ENCODE peak calls at places on chromosome 1, in five cellular contexts. W is mammary epithelial cell, Y is PC-9, H is neural progenitor cell, V is endothelial cell of umbilical vein. Q is an unnamed sample.

GRCh38 chr1:39301606-39302005 is 97.1 kb downstream of the MACF1 start:
- DNase-seq in W (no peak), Y (no peak), H (no peak), V (no peak), Q (peak; percentile 51)

GRCh38 chr1:180248731-180249681 is 18.9 kb downstream of the LHX4 start:
- DNase-seq in W (no peak), Y (no peak), H (peak; percentile 72), V (no peak), Q (no peak)

GRCh38 chr1:168373869-168374268 is 93.2 kb downstream of the TBX19 start:
- DNase-seq in W (no peak), Y (no peak), H (no peak), V (no peak), Q (peak; percentile 37)

GRCh38 chr1:105260018-105260417 is 1510.3 kb downstream of the AMY1C start:
- DNase-seq in W (no peak), Y (no peak), H (no peak), V (no peak), Q (no peak)

GRCh38 chr1:186811892-186812291 is 16.9 kb upstream of the PLA2G4A start:
- DNase-seq in W (no peak), Y (no peak), H (no peak), V (no peak), Q (no peak)

GRCh38 chr1:198265073-198265661 is 108.4 kb downstream of the NEK7 start:
- DNase-seq in W (peak; percentile 55), Y (no peak), H (peak; percentile 20), V (peak; percentile 61), Q (no peak)

GRCh38 chr1:215397843-215398242 is 169.3 kb upstream of the KCTD3 start:
- DNase-seq in W (no peak), Y (no peak), H (no peak), V (peak; percentile 20), Q (no peak)

GRCh38 chr1:40404670-40405462 is 31.3 kb downstream of the SMAP2 start:
- DNase-seq in W (peak; percentile 30), Y (peak; percentile 54), H (peak; percentile 46), V (peak; percentile 75), Q (peak; percentile 54)

GRCh38 chr1:166980818-166981217 is 5.5 kb upstream of the ILDR2 start:
- DNase-seq in W (no peak), Y (no peak), H (no peak), V (no peak), Q (no peak)

GRCh38 chr1:916173-917075 is 7.3 kb upstream of the SAMD11 start:
- DNase-seq in W (no peak), Y (no peak), H (no peak), V (no peak), Q (no peak)

GRCh38 chr1:24751833-24752232 is 6.6 kb downstream of the CLIC4 start:
- DNase-seq in W (no peak), Y (no peak), H (no peak), V (no peak), Q (no peak)

GRCh38 chr1:167795810-167796740 is 74.3 kb downstream of the MPZL1 start:
- DNase-seq in W (peak; percentile 71), Y (peak; percentile 97), H (no peak), V (peak; percentile 64), Q (peak; percentile 35)

GRCh38 chr1:186950547-186950946 is 121.8 kb downstream of the PLA2G4A start:
- DNase-seq in W (peak; percentile 86), Y (peak; percentile 64), H (no peak), V (peak; percentile 89), Q (no peak)

GRCh38 chr1:174222166-174222949 is 63.0 kb downstream of the RABGAP1L start:
- DNase-seq in W (peak; percentile 97), Y (peak; percentile 58), H (no peak), V (no peak), Q (peak; percentile 56)

GRCh38 chr1:181490740-181491712 is 7.7 kb downstream of the CACNA1E start:
- DNase-seq in W (no peak), Y (no peak), H (no peak), V (no peak), Q (no peak)

GRCh38 chr1:53738205-53739108 is 507 bp downstream of the GLIS1 start:
- DNase-seq in W (peak; percentile 3), Y (no peak), H (peak; percentile 50), V (peak; percentile 4), Q (peak; percentile 18)
- TF ChIP-seq EZH2 in W (peak; percentile 69), Y (no peak), H (peak; percentile 97), V (peak; percentile 97), Q (peak; percentile 56)

DNA sequence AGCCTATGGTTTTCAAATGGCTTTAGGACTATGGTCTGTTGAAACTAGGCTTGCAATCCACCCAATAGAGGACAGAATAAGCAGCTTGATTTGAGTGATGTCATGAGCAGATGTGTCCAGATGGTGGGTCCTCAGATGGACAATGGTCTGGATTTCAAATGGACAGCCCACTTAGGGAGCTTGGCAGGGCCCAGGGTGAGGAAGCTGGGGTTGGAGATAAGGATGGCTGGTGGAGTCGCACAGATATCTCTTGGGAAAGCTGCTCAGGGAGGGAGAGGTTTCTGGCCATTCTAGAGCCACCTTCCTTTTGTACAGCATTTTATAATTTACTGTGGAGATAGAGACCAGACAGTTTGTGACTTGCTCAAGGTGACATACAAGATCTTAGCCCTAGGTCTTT is 55.0 kb downstream of the NFASC start:
- DNase-seq in W (no peak), Y (no peak), H (no peak), V (no peak), Q (no peak)
- H3K4me1 ChIP-seq in W (peaks cover 5% of the 10 kb centered on the region), Y (no peaks in the 10 kb centered on the region), H (peaks cover 47% of the 10 kb centered on the region), V (no peaks in the 10 kb centered on the region), Q (no peaks in the 10 kb centered on the region)

DNA sequence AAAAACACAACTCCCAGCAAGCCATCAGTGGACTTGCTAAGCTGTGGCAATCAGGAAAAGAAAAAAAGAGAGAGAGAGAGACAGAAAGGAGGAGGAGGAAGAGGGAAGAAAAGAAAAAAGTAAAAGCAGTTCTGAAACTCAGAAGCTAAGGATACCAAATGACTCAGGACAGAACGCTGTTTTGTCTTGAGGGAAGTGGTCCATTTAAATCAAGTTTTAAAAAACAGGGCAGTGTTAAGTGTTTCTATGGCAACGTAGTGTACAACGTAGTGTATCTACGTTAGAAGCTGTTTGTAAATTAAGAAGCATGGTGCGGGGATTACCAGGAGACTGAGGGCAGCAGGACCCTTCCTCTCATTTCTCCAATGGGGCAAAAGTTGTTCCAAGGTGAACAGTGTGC is 5.8 kb downstream of the ADORA3 start:
- DNase-seq in W (no peak), Y (no peak), H (no peak), V (no peak), Q (no peak)
- H3K27ac ChIP-seq in W (no peak overlapping the region), Y (no peak overlapping the region), H (no peak overlapping the region), V (no peak overlapping the region), Q (no peak overlapping the region)

GRCh38 chr1:147077936-147078605 is 94.2 kb downstream of the PRKAB2 start:
- DNase-seq in W (no peak), Y (no peak), H (no peak), V (no peak), Q (no peak)
- TF ChIP-seq EZH2 in W (peak; percentile 82), Y (no peak), H (no peak), V (no peak), Q (peak; percentile 70)

GRCh38 chr1:201491896-201492511 is 14.9 kb downstream of the CSRP1 start:
- DNase-seq in W (no peak), Y (no peak), H (no peak), V (no peak), Q (no peak)
- H3K4me1 ChIP-seq in W (peaks cover 77% of the 10 kb centered on the region), Y (peaks cover 31% of the 10 kb centered on the region), H (peaks cover 19% of the 10 kb centered on the region), V (peaks cover 87% of the 10 kb centered on the region), Q (peaks cover 64% of the 10 kb centered on the region)